ENCODE peak calls at places on chromosomes 13 and 19, in six cellular contexts. One of them, this sample, is unnamed.

GRCh38 chr13:82330499-82330898 is 1551.8 kb downstream of the SLITRK1 start:
- DNase-seq in BJ: no peak
- DNase-seq in tibial artery: no peak
- DNase-seq in LNCaP clone FGC: no peak
- DNase-seq in uterus: no peak
- DNase-seq in tibial nerve: no peak
- DNase-seq in this sample: no peak

GRCh38 chr19:39409886-39410619 is 2.4 kb upstream of the PLEKHG2 start:
- DNase-seq in BJ: no peak
- DNase-seq in tibial artery: peak
- DNase-seq in LNCaP clone FGC: no peak
- DNase-seq in uterus: peak
- DNase-seq in tibial nerve: peak
- DNase-seq in this sample: peak

GRCh38 chr13:36362251-36362650 is 16.1 kb upstream of the SPART start:
- DNase-seq in BJ: no peak
- DNase-seq in tibial artery: no peak
- DNase-seq in LNCaP clone FGC: no peak
- DNase-seq in uterus: no peak
- DNase-seq in tibial nerve: no peak
- DNase-seq in this sample: no peak

GRCh38 chr13:31224174-31224669 is 24.4 kb downstream of the B3GLCT start:
- DNase-seq in BJ: no peak
- DNase-seq in tibial artery: no peak
- DNase-seq in LNCaP clone FGC: no peak
- DNase-seq in uterus: no peak
- DNase-seq in tibial nerve: no peak
- DNase-seq in this sample: no peak

GRCh38 chr19:2993579-2993978 is 16.2 kb downstream of the TLE6 start:
- DNase-seq in BJ: no peak
- DNase-seq in tibial artery: no peak
- DNase-seq in LNCaP clone FGC: no peak
- DNase-seq in uterus: no peak
- DNase-seq in tibial nerve: no peak
- DNase-seq in this sample: no peak

GRCh38 chr19:8149261-8150094 is at the start of gene FBN3:
- DNase-seq in BJ: no peak
- DNase-seq in tibial artery: no peak
- DNase-seq in LNCaP clone FGC: no peak
- DNase-seq in uterus: no peak
- DNase-seq in tibial nerve: no peak
- DNase-seq in this sample: no peak

GRCh38 chr13:81393686-81394085 is 1052.8 kb upstream of the SPRY2 start:
- DNase-seq in BJ: no peak
- DNase-seq in tibial artery: no peak
- DNase-seq in LNCaP clone FGC: no peak
- DNase-seq in uterus: no peak
- DNase-seq in tibial nerve: no peak
- DNase-seq in this sample: no peak

GRCh38 chr13:107835339-107836018 is 379.9 kb downstream of the LIG4 start:
- DNase-seq in BJ: no peak
- DNase-seq in tibial artery: no peak
- DNase-seq in LNCaP clone FGC: no peak
- DNase-seq in uterus: no peak
- DNase-seq in tibial nerve: no peak
- DNase-seq in this sample: no peak

GRCh38 chr19:45499196-45500180 is 1.2 kb downstream of the PPM1N start:
- DNase-seq in BJ: no peak
- DNase-seq in tibial artery: no peak
- DNase-seq in LNCaP clone FGC: no peak
- DNase-seq in uterus: no peak
- DNase-seq in tibial nerve: no peak
- DNase-seq in this sample: peak

GRCh38 chr13:23509781-23510543 is 60.2 kb upstream of the TNFRSF19 start:
- DNase-seq in BJ: peak
- DNase-seq in tibial artery: no peak
- DNase-seq in LNCaP clone FGC: no peak
- DNase-seq in uterus: no peak
- DNase-seq in tibial nerve: no peak
- DNase-seq in this sample: no peak

GRCh38 chr19:5934779-5935472 is 20.9 kb downstream of the CAPS start:
- DNase-seq in BJ: peak
- DNase-seq in tibial artery: no peak
- DNase-seq in LNCaP clone FGC: no peak
- DNase-seq in uterus: peak
- DNase-seq in tibial nerve: no peak
- DNase-seq in this sample: no peak

GRCh38 chr19:18321729-18322091 is 1.2 kb downstream of the LSM4 start:
- DNase-seq in BJ: no peak
- DNase-seq in tibial artery: no peak
- DNase-seq in LNCaP clone FGC: no peak
- DNase-seq in uterus: no peak
- DNase-seq in tibial nerve: no peak
- DNase-seq in this sample: no peak

GRCh38 chr13:68927387-68928026 is 1180.1 kb upstream of the ATXN8OS start:
- DNase-seq in BJ: no peak
- DNase-seq in tibial artery: no peak
- DNase-seq in LNCaP clone FGC: peak
- DNase-seq in uterus: no peak
- DNase-seq in tibial nerve: no peak
- DNase-seq in this sample: no peak

GRCh38 chr13:41496420-41497234 is 39.3 kb downstream of the RGCC start:
- DNase-seq in BJ: peak
- DNase-seq in tibial artery: no peak
- DNase-seq in LNCaP clone FGC: no peak
- DNase-seq in uterus: no peak
- DNase-seq in tibial nerve: no peak
- DNase-seq in this sample: no peak

GRCh38 chr13:28046981-28047380 is 53.4 kb downstream of the FLT3 start:
- DNase-seq in BJ: peak
- DNase-seq in tibial artery: no peak
- DNase-seq in LNCaP clone FGC: no peak
- DNase-seq in uterus: no peak
- DNase-seq in tibial nerve: no peak
- DNase-seq in this sample: no peak

GRCh38 chr13:40794414-40795368 is 5.3 kb downstream of the SLC25A15 start:
- DNase-seq in BJ: no peak
- DNase-seq in tibial artery: no peak
- DNase-seq in LNCaP clone FGC: no peak
- DNase-seq in uterus: no peak
- DNase-seq in tibial nerve: no peak
- DNase-seq in this sample: no peak

GRCh38 chr13:45219938-45220375 is 19.1 kb upstream of the KCTD4 start:
- DNase-seq in BJ: no peak
- DNase-seq in tibial artery: no peak
- DNase-seq in LNCaP clone FGC: no peak
- DNase-seq in uterus: no peak
- DNase-seq in tibial nerve: no peak
- DNase-seq in this sample: no peak

GRCh38 chr19:49890349-49891311 is 6.1 kb downstream of the IL4I1 start:
- DNase-seq in BJ: no peak
- DNase-seq in tibial artery: no peak
- DNase-seq in LNCaP clone FGC: no peak
- DNase-seq in uterus: no peak
- DNase-seq in tibial nerve: no peak
- DNase-seq in this sample: peak

GRCh38 chr19:49889687-49890348 is 6.9 kb downstream of the IL4I1 start:
- DNase-seq in BJ: no peak
- DNase-seq in tibial artery: peak
- DNase-seq in LNCaP clone FGC: no peak
- DNase-seq in uterus: peak
- DNase-seq in tibial nerve: peak
- DNase-seq in this sample: peak

GRCh38 chr19:49893135-49893534 is 3.6 kb downstream of the IL4I1 start:
- DNase-seq in BJ: no peak
- DNase-seq in tibial artery: no peak
- DNase-seq in LNCaP clone FGC: no peak
- DNase-seq in uterus: no peak
- DNase-seq in tibial nerve: no peak
- DNase-seq in this sample: no peak

GRCh38 chr19:49892716-49893115 is 4.0 kb downstream of the IL4I1 start:
- DNase-seq in BJ: no peak
- DNase-seq in tibial artery: no peak
- DNase-seq in LNCaP clone FGC: no peak
- DNase-seq in uterus: no peak
- DNase-seq in tibial nerve: no peak
- DNase-seq in this sample: no peak

GRCh38 chr19:49891393-49891792 is 5.3 kb downstream of the IL4I1 start:
- DNase-seq in BJ: no peak
- DNase-seq in tibial artery: no peak
- DNase-seq in LNCaP clone FGC: no peak
- DNase-seq in uterus: no peak
- DNase-seq in tibial nerve: no peak
- DNase-seq in this sample: no peak
- H3K4me3 ChIP-seq in BJ: no peak
- H3K4me3 ChIP-seq in tibial artery: no peak
- H3K4me3 ChIP-seq in LNCaP clone FGC: no peak
- H3K4me3 ChIP-seq in uterus: no peak
- H3K4me3 ChIP-seq in tibial nerve: no peak
- H3K4me3 ChIP-seq in this sample: no peak

GRCh38 chr13:99991806-99992242 is 10.2 kb downstream of the ZIC2 start:
- DNase-seq in BJ: no peak
- DNase-seq in tibial artery: no peak
- DNase-seq in LNCaP clone FGC: no peak
- DNase-seq in uterus: no peak
- DNase-seq in tibial nerve: no peak
- DNase-seq in this sample: no peak
- H3K4me3 ChIP-seq in BJ: no peak
- H3K4me3 ChIP-seq in tibial artery: no peak
- H3K4me3 ChIP-seq in LNCaP clone FGC: no peak
- H3K4me3 ChIP-seq in uterus: no peak
- H3K4me3 ChIP-seq in tibial nerve: no peak
- H3K4me3 ChIP-seq in this sample: no peak

GRCh38 chr13:18233783-18234299 is 947.8 kb downstream of the TUBA3C start:
- DNase-seq in BJ: no peak
- DNase-seq in tibial artery: no peak
- DNase-seq in LNCaP clone FGC: no peak
- DNase-seq in uterus: no peak
- DNase-seq in tibial nerve: no peak
- DNase-seq in this sample: no peak
- H3K4me3 ChIP-seq in BJ: no peak
- H3K4me3 ChIP-seq in tibial artery: no peak
- H3K4me3 ChIP-seq in LNCaP clone FGC: no peak
- H3K4me3 ChIP-seq in uterus: no peak
- H3K4me3 ChIP-seq in tibial nerve: no peak
- H3K4me3 ChIP-seq in this sample: no peak

GRCh38 chr19:29842471-29843179 is 30.8 kb downstream of the CCNE1 start:
- DNase-seq in BJ: no peak
- DNase-seq in tibial artery: no peak
- DNase-seq in LNCaP clone FGC: no peak
- DNase-seq in uterus: no peak
- DNase-seq in tibial nerve: no peak
- DNase-seq in this sample: no peak
- H3K4me3 ChIP-seq in BJ: no peak
- H3K4me3 ChIP-seq in tibial artery: no peak
- H3K4me3 ChIP-seq in LNCaP clone FGC: no peak
- H3K4me3 ChIP-seq in uterus: no peak
- H3K4me3 ChIP-seq in tibial nerve: peak
- H3K4me3 ChIP-seq in this sample: no peak

GRCh38 chr13:52597676-52598075 is 44.6 kb upstream of the HNRNPA1L2 start:
- DNase-seq in BJ: no peak
- DNase-seq in tibial artery: no peak
- DNase-seq in LNCaP clone FGC: no peak
- DNase-seq in uterus: no peak
- DNase-seq in tibial nerve: no peak
- DNase-seq in this sample: no peak

GRCh38 chr13:52599853-52600603 is 42.2 kb upstream of the HNRNPA1L2 start:
- DNase-seq in BJ: no peak
- DNase-seq in tibial artery: no peak
- DNase-seq in LNCaP clone FGC: no peak
- DNase-seq in uterus: peak
- DNase-seq in tibial nerve: no peak
- DNase-seq in this sample: no peak

GRCh38 chr13:52600666-52601065 is 41.6 kb upstream of the HNRNPA1L2 start:
- DNase-seq in BJ: no peak
- DNase-seq in tibial artery: no peak
- DNase-seq in LNCaP clone FGC: no peak
- DNase-seq in uterus: no peak
- DNase-seq in tibial nerve: no peak
- DNase-seq in this sample: no peak

DNA sequence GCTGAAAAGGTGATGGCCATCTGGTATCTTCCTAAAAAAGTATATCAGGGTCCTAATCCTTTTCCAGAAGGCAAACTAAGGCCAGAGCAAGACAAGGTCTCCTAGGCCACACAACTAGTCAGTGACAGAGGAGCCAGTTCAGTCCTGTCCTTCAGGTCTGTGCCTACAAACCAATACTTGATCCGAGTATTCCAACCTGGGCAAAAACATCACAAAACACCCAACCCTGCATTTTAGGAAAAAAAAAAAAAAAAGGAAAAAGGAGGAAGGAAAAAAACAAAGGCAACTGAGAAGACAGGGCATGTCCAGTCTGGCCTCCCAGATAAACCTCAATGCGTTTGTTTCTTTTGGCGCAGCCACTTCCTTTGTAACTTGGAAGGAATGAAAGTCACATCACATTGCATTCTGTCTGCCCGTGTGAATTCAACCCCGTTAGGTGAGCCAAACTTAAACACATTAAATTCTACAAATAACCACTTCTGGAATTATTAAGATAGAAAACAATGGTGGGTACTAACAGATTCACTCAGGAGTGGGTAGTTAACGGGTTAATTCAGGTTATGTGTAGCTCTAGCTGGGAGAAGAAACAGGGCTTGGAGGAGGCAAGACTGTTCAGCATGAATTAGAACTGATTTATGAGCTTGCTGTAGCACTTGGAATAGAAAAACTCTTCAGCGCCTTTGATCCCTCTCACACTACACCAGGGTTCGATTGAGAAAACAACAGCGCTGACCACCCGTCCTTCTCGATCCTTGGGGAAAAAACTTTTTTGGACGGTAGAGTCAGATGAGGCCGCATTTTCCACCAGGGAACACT is 43.0 kb upstream of the HNRNPA1L2 start:
- DNase-seq in BJ: no peak
- DNase-seq in tibial artery: no peak
- DNase-seq in LNCaP clone FGC: no peak
- DNase-seq in uterus: no peak
- DNase-seq in tibial nerve: no peak
- DNase-seq in this sample: no peak
- H3K4me3 ChIP-seq in BJ: peak
- H3K4me3 ChIP-seq in tibial artery: peak
- H3K4me3 ChIP-seq in LNCaP clone FGC: no peak
- H3K4me3 ChIP-seq in uterus: peak
- H3K4me3 ChIP-seq in tibial nerve: peak
- H3K4me3 ChIP-seq in this sample: no peak

GRCh38 chr13:44078806-44079378 is 199.2 kb downstream of the LACC1 start:
- DNase-seq in BJ: no peak
- DNase-seq in tibial artery: no peak
- DNase-seq in LNCaP clone FGC: no peak
- DNase-seq in uterus: no peak
- DNase-seq in tibial nerve: no peak
- DNase-seq in this sample: no peak
- H3K4me3 ChIP-seq in BJ: no peak
- H3K4me3 ChIP-seq in tibial artery: no peak
- H3K4me3 ChIP-seq in LNCaP clone FGC: no peak
- H3K4me3 ChIP-seq in uterus: no peak
- H3K4me3 ChIP-seq in tibial nerve: no peak
- H3K4me3 ChIP-seq in this sample: no peak

GRCh38 chr13:51770160-51770559 is 33.8 kb downstream of the DHRS12 start:
- DNase-seq in BJ: no peak
- DNase-seq in tibial artery: no peak
- DNase-seq in LNCaP clone FGC: no peak
- DNase-seq in uterus: no peak
- DNase-seq in tibial nerve: no peak
- DNase-seq in this sample: no peak
- H3K4me3 ChIP-seq in BJ: no peak
- H3K4me3 ChIP-seq in tibial artery: no peak
- H3K4me3 ChIP-seq in LNCaP clone FGC: no peak
- H3K4me3 ChIP-seq in uterus: no peak
- H3K4me3 ChIP-seq in tibial nerve: no peak
- H3K4me3 ChIP-seq in this sample: no peak